ENCODE peak calls at places on chromosomes 4 and X, in ten cellular contexts. W is fibroblast of mammary gland; Z is H54; B is type B pancreatic cell; P is NB4; D is brain microvascular endothelial cell; I is RPMI8226; F is activated CD8-positive, alpha-beta memory T cell treated with anti-CD3 and anti-CD28 coated beads, Interleukin-2, amount 50 U/mL, for 4 hours; A is cardiac muscle cell; N is left colon. C is an unnamed sample.

GRCh38 chr4:109560687-109561452 is 824 bp downstream of the MCUB start:
- DNase-seq in W (peak), F (peak), B (no peak), I (peak), Z (peak), A (peak), P (peak), D (peak), N (no peak), C (peak)

GRCh38 chrX:70755850-70756249 is 152.7 kb downstream of the TEX11 start:
- DNase-seq in I (peak), N (no peak), A (no peak), F (peak), Z (no peak), D (no peak), P (no peak), B (no peak), W (no peak), C (no peak)

GRCh38 chr4:46124773-46125172 is 919 bp upstream of the GABRG1 start:
- DNase-seq in Z (no peak), F (no peak), N (no peak), I (peak), W (no peak), D (no peak), B (no peak), P (peak), A (no peak), C (no peak)

GRCh38 chr4:8355306-8355705 is 85.2 kb downstream of the ACOX3 start:
- DNase-seq in I (no peak), D (peak), F (no peak), A (no peak), Z (no peak), W (no peak), P (no peak), N (no peak), B (no peak), C (no peak)

GRCh38 chr4:79964715-79965345 is 108.2 kb downstream of the ANTXR2 start:
- DNase-seq in A (no peak), N (no peak), Z (no peak), B (peak), D (no peak), P (no peak), W (no peak), I (no peak), F (no peak), C (no peak)

GRCh38 chr4:1331591-1332353 is 15.2 kb upstream of the UVSSA start:
- DNase-seq in A (no peak), I (no peak), Z (no peak), W (no peak), P (no peak), B (no peak), N (no peak), D (no peak), F (no peak), C (no peak)

GRCh38 chrX:70878925-70879324 is 29.6 kb downstream of the TEX11 start:
- DNase-seq in N (no peak), B (no peak), A (no peak), I (no peak), Z (no peak), F (no peak), W (no peak), D (no peak), P (no peak), C (no peak)

GRCh38 chr4:2417765-2418651 is at the start of gene ZFYVE28:
- DNase-seq in B (peak), D (no peak), A (no peak), I (peak), F (no peak), N (no peak), W (no peak), Z (no peak), P (peak), C (no peak)

GRCh38 chr4:5852806-5853205 is 40.1 kb downstream of the CRMP1 start:
- DNase-seq in D (no peak), F (no peak), P (no peak), W (no peak), Z (no peak), N (no peak), I (no peak), B (no peak), A (no peak), C (no peak)

GRCh38 chrX:20596856-20597255 is 330.1 kb upstream of the RPS6KA3 start:
- DNase-seq in P (no peak), B (no peak), I (no peak), N (no peak), Z (no peak), F (no peak), W (no peak), D (no peak), A (no peak), C (no peak)

GRCh38 chr4:26104056-26104685 is 190.2 kb downstream of the SMIM20 start:
- DNase-seq in B (no peak), F (no peak), D (no peak), A (no peak), W (no peak), P (no peak), I (no peak), Z (no peak), N (no peak), C (no peak)

GRCh38 chr4:7208509-7209451 is 16.4 kb downstream of the SORCS2 start:
- DNase-seq in W (no peak), A (no peak), B (no peak), Z (no peak), P (no peak), F (no peak), N (no peak), I (no peak), D (no peak), C (no peak)

GRCh38 chr4:186728631-186729271 is 5.1 kb upstream of the FAT1 start:
- DNase-seq in A (no peak), W (peak), Z (no peak), B (no peak), P (no peak), I (no peak), F (no peak), D (no peak), N (no peak), C (no peak)

GRCh38 chr4:141711211-141711610 is 74.8 kb downstream of the IL15 start:
- DNase-seq in W (peak), I (no peak), B (no peak), N (no peak), F (no peak), P (peak), Z (no peak), D (peak), A (peak), C (peak)